ENCODE peak calls at places on chromosomes 12 and 14, in five cellular contexts. E is astrocyte of the cerebellum; L is stimulated activated CD8-positive, alpha-beta memory T cell treated with anti-CD3 and anti-CD28 coated beads, Interleukin-7, amount 100 ng/mL, for 24 hours; N is body of pancreas; V is AG09319. S is an unnamed sample.

GRCh38 chr12:101619026-101619827 is 24.5 kb downstream of the MYBPC1 start:
- DNase-seq in E (no peak), L (no peak), V (no peak), N (no peak), S (no peak)

GRCh38 chr12:117774986-117775775 is 193.6 kb downstream of the KSR2 start:
- DNase-seq in N (no peak), L (no peak), V (peak; percentile 11), E (peak; percentile 15), S (no peak)

GRCh38 chr12:41992692-41993215 is 151.9 kb downstream of the GXYLT1 start:
- DNase-seq in L (no peak), E (no peak), N (no peak), V (no peak), S (no peak)

GRCh38 chr12:131290255-131290959 is 336.7 kb downstream of the ADGRD1 start:
- DNase-seq in E (no peak), L (no peak), V (no peak), N (no peak), S (no peak)

GRCh38 chr12:9750276-9751203 is 10.2 kb downstream of the CD69 start:
- DNase-seq in E (peak; percentile 36), V (peak; percentile 16), L (no peak), N (peak; percentile 39), S (peak; percentile 11)

GRCh38 chr14:97943619-97944018 is 1146.4 kb downstream of the VRK1 start:
- DNase-seq in E (no peak), V (no peak), L (no peak), N (no peak), S (no peak)

GRCh38 chr14:90140956-90141316 is 79.1 kb downstream of the KCNK13 start:
- DNase-seq in N (no peak), E (peak; percentile 12), V (no peak), L (no peak), S (no peak)

GRCh38 chr14:34912182-34912581 is 37.0 kb upstream of the BAZ1A start:
- DNase-seq in N (no peak), E (no peak), L (no peak), V (no peak), S (no peak)

GRCh38 chr14:22391908-22392307 is 197.1 kb downstream of the DAD1 start:
- DNase-seq in V (peak; percentile 3), N (peak; percentile 75), E (peak; percentile 74), L (no peak), S (peak; percentile 34)

GRCh38 chr14:103854822-103855733 is 7.7 kb upstream of the PPP1R13B start:
- DNase-seq in E (no peak), N (peak; percentile 81), V (no peak), L (no peak), S (no peak)

GRCh38 chr12:92185052-92185451 is 39.4 kb upstream of the BTG1 start:
- DNase-seq in N (no peak), E (no peak), L (no peak), V (no peak), S (no peak)

GRCh38 chr14:71621276-71621675 is 311.0 kb upstream of the RGS6 start:
- DNase-seq in L (no peak), E (peak; percentile 18), N (no peak), V (no peak), S (no peak)

GRCh38 chr12:109440851-109441490 is 36.1 kb downstream of the KCTD10 start:
- DNase-seq in V (no peak), L (no peak), N (no peak), E (no peak), S (no peak)

GRCh38 chr14:51095854-51096823 is 1.2 kb upstream of the TRIM9 start:
- DNase-seq in N (peak; percentile 25), L (no peak), E (no peak), V (no peak), S (peak; percentile 66)

GRCh38 chr14:76575108-76575507 is 186.2 kb upstream of the VASH1 start:
- DNase-seq in N (no peak), V (no peak), L (no peak), E (no peak), S (no peak)